ENCODE peak calls at places on chromosomes 16 and 17, in nine cellular contexts. M is right cardiac atrium, S is ovary, L is keratinocyte, H is lung, K is fibroblast of lung, U is A549, B is uterus, Q is RWPE1. O is an unnamed sample.

GRCh38 chr17:35088647-35088910 is 25.1 kb upstream of the RFFL start:
- DNase-seq in K (no peak), S (peak), L (no peak), Q (no peak), U (peak), B (peak), H (no peak), M (no peak), O (peak)

GRCh38 chr16:76338472-76338871 is 61.3 kb downstream of the CNTNAP4 start:
- DNase-seq in H (no peak), Q (no peak), S (no peak), U (no peak), K (no peak), B (no peak), L (no peak), M (no peak), O (no peak)

GRCh38 chr16:84532299-84532724 is 27.9 kb upstream of the MEAK7 start:
- DNase-seq in B (peak), M (peak), Q (peak), K (peak), U (peak), S (peak), H (peak), L (peak), O (no peak)

GRCh38 chr16:56841233-56841632 is 23.8 kb upstream of the SLC12A3 start:
- DNase-seq in B (no peak), Q (no peak), M (no peak), L (no peak), H (no peak), U (no peak), K (peak), S (no peak), O (no peak)

GRCh38 chr16:46607529-46607928 is 13.7 kb downstream of the SHCBP1 start:
- DNase-seq in M (no peak), K (peak), Q (peak), L (peak), U (peak), H (no peak), S (no peak), B (no peak), O (peak)

GRCh38 chr17:69302682-69303081 is 24.3 kb downstream of the ABCA5 start:
- DNase-seq in U (no peak), S (no peak), M (no peak), B (no peak), L (no peak), H (no peak), Q (no peak), K (no peak), O (no peak)

GRCh38 chr17:9644910-9645751 is at the start of gene USP43:
- DNase-seq in S (no peak), M (peak), Q (peak), U (peak), H (peak), B (no peak), K (peak), L (no peak), O (peak)

GRCh38 chr17:15346196-15346595 is 4.8 kb upstream of the TEKT3 start:
- DNase-seq in K (no peak), H (no peak), U (no peak), L (no peak), Q (no peak), B (no peak), S (no peak), M (no peak), O (no peak)

GRCh38 chr17:21191698-21192097 is 22.3 kb downstream of the TMEM11 start:
- DNase-seq in U (no peak), L (no peak), Q (no peak), K (no peak), H (no peak), M (no peak), S (no peak), B (no peak), O (no peak)

GRCh38 chr16:81608515-81609209 is 164.1 kb downstream of the CMIP start:
- DNase-seq in U (no peak), Q (no peak), K (peak), B (no peak), S (no peak), L (no peak), H (no peak), M (peak), O (peak)

GRCh38 chr17:12122091-12122490 is 101.4 kb downstream of the MAP2K4 start:
- DNase-seq in L (no peak), H (no peak), B (no peak), U (no peak), K (no peak), S (no peak), M (no peak), Q (no peak), O (no peak)

GRCh38 chr17:72175787-72176515 is 55.1 kb downstream of the SOX9 start:
- DNase-seq in S (no peak), M (no peak), U (no peak), L (no peak), H (no peak), Q (peak), K (peak), B (no peak), O (no peak)

GRCh38 chr17:48603959-48604769 is 622 bp downstream of the HOXB6 start:
- DNase-seq in K (no peak), B (no peak), Q (no peak), M (no peak), U (peak), H (no peak), L (no peak), S (no peak), O (no peak)

GRCh38 chr16:15795615-15796014 is 61.2 kb downstream of the MYH11 start:
- DNase-seq in S (no peak), Q (no peak), K (no peak), L (no peak), H (no peak), U (no peak), B (no peak), M (no peak), O (no peak)

GRCh38 chr17:29505826-29506225 is 61.0 kb downstream of the ABHD15 start:
- DNase-seq in B (no peak), M (no peak), S (no peak), Q (no peak), L (no peak), K (no peak), H (no peak), U (no peak), O (no peak)

GRCh38 chr17:67256075-67256732 is 11.2 kb upstream of the HELZ start:
- DNase-seq in U (no peak), M (no peak), L (no peak), H (no peak), B (no peak), S (no peak), Q (no peak), K (no peak), O (no peak)

GRCh38 chr17:76147211-76148014 is 6.4 kb upstream of the FOXJ1 start:
- DNase-seq in B (no peak), U (no peak), K (peak), S (no peak), L (no peak), Q (peak), H (no peak), M (no peak), O (peak)

GRCh38 chr17:29778936-29779811 is 150.9 kb downstream of the SSH2 start:
- DNase-seq in H (peak), B (peak), S (peak), M (peak), U (peak), K (peak), Q (peak), L (peak), O (peak)

GRCh38 chr16:84520778-84521770 is 16.6 kb upstream of the MEAK7 start:
- DNase-seq in S (no peak), B (no peak), K (no peak), U (no peak), L (no peak), H (peak), M (no peak), Q (peak), O (no peak)

GRCh38 chr16:27564226-27564625 is 14.3 kb downstream of the KATNIP start:
- DNase-seq in S (no peak), L (no peak), K (no peak), H (no peak), Q (no peak), M (no peak), B (no peak), U (no peak), O (no peak)

GRCh38 chr17:45129940-45130639 is 2.2 kb downstream of the PLCD3 start:
- DNase-seq in U (peak), H (no peak), Q (no peak), K (no peak), M (peak), L (no peak), S (no peak), B (no peak), O (no peak)

GRCh38 chr16:68420366-68420765 is 27.9 kb downstream of the SMPD3 start:
- DNase-seq in L (no peak), K (no peak), S (no peak), U (no peak), H (no peak), B (no peak), Q (no peak), M (no peak), O (no peak)

GRCh38 chr16:57348361-57348760 is 10.2 kb upstream of the CCL22 start:
- DNase-seq in Q (no peak), K (no peak), H (no peak), M (no peak), U (no peak), S (no peak), L (no peak), B (no peak), O (no peak)

GRCh38 chr16:76964464-76965154 is 226.4 kb upstream of the MON1B start:
- DNase-seq in L (no peak), Q (no peak), U (no peak), H (no peak), K (no peak), M (no peak), S (no peak), B (no peak), O (no peak)

GRCh38 chr16:89993971-89994370 is 25.3 kb downstream of the DBNDD1 start:
- DNase-seq in L (no peak), M (no peak), Q (no peak), U (no peak), H (no peak), K (no peak), S (no peak), B (no peak), O (no peak)

GRCh38 chr17:66652840-66653507 is 181.9 kb upstream of the CACNG5 start:
- DNase-seq in Q (peak), L (peak), M (no peak), H (no peak), B (no peak), S (no peak), K (peak), U (no peak), O (no peak)

GRCh38 chr17:80364091-80364691 is 50.8 kb upstream of the ENDOV start:
- DNase-seq in L (no peak), K (no peak), Q (peak), H (no peak), M (peak), S (peak), U (peak), B (no peak), O (peak)

GRCh38 chr16:56591377-56592060 is 2.2 kb downstream of the MT3 start:
- DNase-seq in K (no peak), M (no peak), H (no peak), L (no peak), B (no peak), U (no peak), Q (no peak), S (no peak), O (no peak)

GRCh38 chr16:637081-638018 is 1.2 kb upstream of the METTL26 start:
- DNase-seq in U (peak), S (peak), B (peak), K (peak), H (peak), L (peak), M (peak), Q (peak), O (peak)

GRCh38 chr16:84482001-84482891 is 22.2 kb downstream of the MEAK7 start:
- DNase-seq in M (no peak), L (no peak), S (no peak), B (no peak), U (no peak), K (no peak), Q (no peak), H (no peak), O (no peak)

GRCh38 chr17:10109146-10109545 is 89.3 kb downstream of the GAS7 start:
- DNase-seq in B (no peak), K (no peak), M (no peak), H (no peak), S (no peak), U (no peak), Q (no peak), L (no peak), O (no peak)

GRCh38 chr16:80656731-80657150 is 115.9 kb downstream of the DYNLRB2 start:
- DNase-seq in S (no peak), M (no peak), B (no peak), H (no peak), U (no peak), Q (no peak), L (no peak), K (no peak), O (no peak)

GRCh38 chr16:77212736-77213541 is 13.7 kb downstream of the SYCE1L start:
- DNase-seq in H (peak), M (peak), U (peak), B (peak), S (peak), K (peak), L (no peak), Q (peak), O (peak)

GRCh38 chr17:68455756-68456528 is 1.4 kb downstream of the WIPI1 start:
- DNase-seq in B (peak), Q (peak), S (peak), U (peak), H (no peak), K (peak), M (no peak), L (no peak), O (no peak)

GRCh38 chr17:36703860-36704266 is 102.5 kb downstream of the MRM1 start:
- DNase-seq in L (no peak), S (no peak), U (peak), B (no peak), M (peak), H (no peak), K (peak), Q (peak), O (peak)

GRCh38 chr16:64952177-64952576 is 169.7 kb downstream of the CDH11 start:
- DNase-seq in K (peak), M (no peak), B (no peak), Q (no peak), U (peak), S (no peak), L (no peak), H (no peak), O (no peak)

GRCh38 chr17:73820686-73821448 is 176.6 kb upstream of the SDK2 start:
- DNase-seq in S (no peak), K (peak), L (no peak), U (no peak), B (no peak), H (no peak), M (peak), Q (no peak), O (peak)

GRCh38 chr17:77286391-77286640 is 145.5 kb downstream of the SEC14L1 start:
- DNase-seq in L (no peak), H (no peak), Q (no peak), M (no peak), K (no peak), B (no peak), S (no peak), U (no peak), O (no peak)

GRCh38 chr17:77285594-77286390 is 145.0 kb downstream of the SEC14L1 start:
- DNase-seq in K (peak), B (no peak), M (peak), H (peak), L (peak), S (no peak), U (peak), Q (peak), O (no peak)

GRCh38 chr17:77286641-77287431 is 146.1 kb downstream of the SEC14L1 start:
- DNase-seq in Q (peak), H (peak), K (peak), M (peak), L (peak), S (no peak), B (no peak), U (peak), O (no peak)

GRCh38 chr17:77288115-77288619 is 147.4 kb downstream of the SEC14L1 start:
- DNase-seq in H (no peak), U (peak), K (no peak), L (peak), S (no peak), M (no peak), Q (peak), B (no peak), O (no peak)

DNA sequence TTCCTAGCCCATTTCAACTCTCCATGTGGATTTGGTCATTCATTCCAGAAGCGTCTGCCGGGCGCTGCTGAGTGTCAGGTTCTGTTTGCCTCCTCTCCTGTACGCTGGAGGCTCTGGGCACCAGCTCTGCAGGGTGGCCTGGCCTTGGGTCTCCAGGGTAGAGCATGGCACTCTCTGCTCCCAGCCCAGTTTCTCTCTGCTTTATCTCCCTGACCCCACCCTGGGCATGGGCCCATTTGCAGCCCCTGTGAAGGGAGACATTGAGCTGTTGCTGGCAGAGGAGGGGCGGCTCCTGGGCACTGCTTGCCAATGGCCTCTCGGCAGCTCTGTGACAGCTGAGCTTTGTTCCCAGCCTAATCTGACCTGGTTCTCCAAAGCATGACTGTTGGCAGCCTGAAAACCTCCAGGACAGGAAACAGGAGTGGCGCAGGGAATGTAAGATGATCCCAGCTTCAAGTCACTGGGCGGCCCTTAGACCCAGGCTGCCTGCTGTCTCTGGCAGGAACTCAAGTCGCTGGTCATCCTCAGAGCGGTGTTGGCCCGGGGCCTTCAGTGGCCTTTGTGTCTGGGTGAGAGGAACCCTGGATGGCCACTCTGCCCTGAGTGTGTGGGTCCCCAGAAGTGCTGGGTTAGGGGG is 146.8 kb downstream of the SEC14L1 start:
- DNase-seq in Q (peak), U (peak), M (peak), L (peak), K (peak), H (no peak), B (no peak), S (no peak), O (no peak)
- H3K27ac ChIP-seq in Q (peak), U (peak), M (peak), L (peak), K (peak), H (peak), B (no peak), S (no peak), O (no peak)

GRCh38 chr17:82030470-82031302 is 792 bp upstream of the RAC3 start:
- DNase-seq in B (peak), M (peak), L (no peak), U (peak), K (peak), S (peak), Q (peak), H (peak), O (peak)

GRCh38 chr17:82029990-82030469 is 1.4 kb upstream of the RAC3 start:
- DNase-seq in U (no peak), L (no peak), Q (no peak), S (no peak), B (no peak), H (no peak), M (no peak), K (no peak), O (no peak)

GRCh38 chr17:82033359-82034085 is 2.0 kb downstream of the RAC3 start:
- DNase-seq in S (no peak), K (no peak), B (no peak), L (no peak), M (no peak), U (no peak), Q (no peak), H (no peak), O (no peak)

GRCh38 chr17:82031303-82031884 is at the start of gene RAC3:
- DNase-seq in L (no peak), H (no peak), M (no peak), K (peak), S (no peak), B (no peak), Q (no peak), U (no peak), O (no peak)

DNA sequence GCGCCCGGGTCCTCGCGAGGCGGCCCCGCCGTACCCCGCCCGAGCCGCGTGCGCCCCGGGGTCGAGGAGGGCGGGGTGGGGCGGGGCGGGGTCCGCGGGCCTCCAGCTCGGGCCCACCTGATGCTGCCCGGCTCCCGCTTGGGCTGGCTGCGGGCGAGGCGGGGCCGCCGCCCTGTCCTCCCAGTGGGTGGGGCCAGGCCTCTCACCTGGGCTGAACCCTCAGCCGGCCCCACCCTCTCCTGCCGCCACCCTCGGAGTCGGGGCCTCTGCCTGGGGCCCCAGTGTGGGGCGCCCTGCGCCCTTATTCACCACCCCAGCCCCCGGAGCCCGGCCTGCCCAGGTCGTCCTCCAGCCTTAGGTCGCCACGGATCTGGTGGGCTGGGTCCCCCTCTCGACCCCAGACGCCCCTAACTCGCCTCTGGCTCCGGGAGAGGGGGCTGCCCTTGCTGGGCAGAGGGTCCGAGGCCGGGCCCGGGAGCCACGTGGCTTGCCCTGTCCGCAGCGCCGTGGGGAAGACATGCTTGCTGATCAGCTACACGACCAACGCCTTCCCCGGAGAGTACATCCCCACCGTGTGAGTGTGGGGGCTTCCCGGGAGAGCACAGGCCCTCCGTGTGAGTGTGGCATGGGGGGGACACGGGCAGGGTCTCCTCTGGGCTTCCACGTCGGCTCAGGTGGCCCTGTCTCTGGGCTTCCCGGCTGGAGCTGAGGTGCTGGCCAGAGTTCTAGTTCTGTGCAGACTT is 578 bp downstream of the RAC3 start:
- DNase-seq in S (no peak), Q (peak), M (no peak), K (no peak), H (no peak), B (no peak), U (no peak), L (no peak), O (peak)
- H3K27ac ChIP-seq in S (no peak), Q (peak), M (no peak), K (no peak), H (no peak), B (no peak), U (peak), L (no peak), O (no peak)

GRCh38 chr16:75071621-75072020 is 45.0 kb downstream of the LDHD start:
- DNase-seq in L (no peak), K (no peak), H (no peak), B (no peak), U (no peak), M (no peak), S (no peak), Q (no peak), O (no peak)
- H3K27ac ChIP-seq in L (no peak), K (no peak), H (no peak), B (no peak), U (no peak), M (no peak), S (no peak), Q (no peak), O (no peak)

GRCh38 chr17:41864837-41865595 is at the start of gene KLHL11:
- DNase-seq in U (peak), M (peak), S (peak), B (peak), K (peak), L (no peak), Q (peak), H (peak), O (peak)

GRCh38 chr17:41863074-41863843 is 2.0 kb downstream of the KLHL11 start:
- DNase-seq in H (no peak), Q (no peak), M (no peak), S (no peak), U (no peak), K (no peak), L (no peak), B (no peak), O (no peak)

GRCh38 chr17:41864498-41864836 is 756 bp downstream of the KLHL11 start:
- DNase-seq in L (no peak), M (no peak), Q (no peak), K (no peak), B (no peak), H (no peak), U (no peak), S (no peak), O (no peak)

GRCh38 chr17:41868568-41868967 is 3.3 kb upstream of the KLHL11 start:
- DNase-seq in Q (no peak), B (no peak), S (no peak), U (no peak), K (no peak), H (no peak), L (no peak), M (no peak), O (no peak)

GRCh38 chr17:41865596-41865893 is 322 bp upstream of the KLHL11 start:
- DNase-seq in L (peak), B (no peak), S (no peak), H (no peak), K (no peak), M (no peak), U (no peak), Q (no peak), O (no peak)
- H3K27ac ChIP-seq in L (no peak), B (peak), S (no peak), H (peak), K (no peak), M (peak), U (peak), Q (peak), O (peak)